ENCODE peak calls at places on chromosome 22, in four cellular contexts. J is neural progenitor cell, F is brain microvascular endothelial cell, X is fibroblast of the aortic adventitia. A is an unnamed sample.

GRCh38 chr22:21832291-21833290 is 34.9 kb downstream of the MAPK1 start:
- DNase-seq in J (no peak), X (peak; percentile 44), F (no peak), A (peak; percentile 15)

GRCh38 chr22:46533434-46533833 is 4.0 kb downstream of the CELSR1 start:
- DNase-seq in J (no peak), F (no peak), X (no peak), A (no peak)

GRCh38 chr22:39414377-39414776 is 14.8 kb downstream of the TAB1 start:
- DNase-seq in F (no peak), J (no peak), X (no peak), A (no peak)

GRCh38 chr22:23767673-23768548 is at the start of gene CHCHD10:
- DNase-seq in F (peak; percentile 61), X (peak; percentile 64), J (peak; percentile 94), A (peak; percentile 44)

GRCh38 chr22:46501701-46502100 is 35.7 kb downstream of the CELSR1 start:
- DNase-seq in J (no peak), F (peak; percentile 59), X (peak; percentile 82), A (peak; percentile 67)

GRCh38 chr22:39369186-39369585 is 19.4 kb downstream of the SYNGR1 start:
- DNase-seq in X (no peak), J (no peak), F (no peak), A (no peak)

GRCh38 chr22:20171288-20172037 is 20.6 kb upstream of the CCDC188 start:
- DNase-seq in J (no peak), F (no peak), X (no peak), A (no peak)

GRCh38 chr22:46726066-46726985 is 11.7 kb downstream of the CERK start:
- DNase-seq in X (no peak), J (no peak), F (no peak), A (no peak)

GRCh38 chr22:42270178-42270511 is 308 bp downstream of the TCF20 start:
- DNase-seq in J (no peak), X (no peak), F (no peak), A (no peak)

GRCh38 chr22:35032571-35032970 is 33.4 kb upstream of the ISX start:
- DNase-seq in X (no peak), J (no peak), F (no peak), A (no peak)

GRCh38 chr22:24968066-24968561 is 15.6 kb downstream of the KIAA1671 start:
- DNase-seq in F (no peak), J (peak; percentile 54), X (peak; percentile 51), A (peak; percentile 12)

GRCh38 chr22:19766506-19767426 is 6.2 kb downstream of the TBX1 start:
- DNase-seq in X (no peak), J (peak; percentile 56), F (peak; percentile 9), A (no peak)

GRCh38 chr22:19357270-19358105 is 66.0 kb upstream of the CLTCL1 start:
- DNase-seq in X (no peak), J (no peak), F (no peak), A (peak; percentile 70)

GRCh38 chr22:34800265-34800664 is 265.7 kb upstream of the ISX start:
- DNase-seq in X (no peak), J (no peak), F (no peak), A (no peak)

GRCh38 chr22:33867118-33867863 is 53.0 kb downstream of the LARGE1 start:
- DNase-seq in J (no peak), F (peak; percentile 18), X (peak; percentile 13), A (no peak)

GRCh38 chr22:37177221-37177620 is 10.8 kb downstream of the C1QTNF6 start:
- DNase-seq in X (no peak), F (no peak), J (no peak), A (no peak)

GRCh38 chr22:37457093-37457893 is 28.9 kb downstream of the MFNG start:
- DNase-seq in X (peak; percentile 62), J (peak; percentile 83), F (peak; percentile 51), A (peak; percentile 29)

GRCh38 chr22:38032681-38033521 is 24.3 kb upstream of the PICK1 start:
- DNase-seq in J (no peak), X (peak; percentile 66), F (peak; percentile 74), A (peak; percentile 57)

GRCh38 chr22:41925783-41926460 is 684 bp downstream of the TNFRSF13C start:
- DNase-seq in J (peak; percentile 87), X (no peak), F (no peak), A (no peak)

GRCh38 chr22:46569055-46569847 is 31.8 kb upstream of the CELSR1 start:
- DNase-seq in J (peak; percentile 1), X (no peak), F (no peak), A (no peak)

GRCh38 chr22:20155330-20156041 is 4.6 kb upstream of the CCDC188 start:
- DNase-seq in F (peak; percentile 30), J (peak; percentile 31), X (peak; percentile 39), A (no peak)

GRCh38 chr22:42830161-42830560 is 26.9 kb downstream of the ARFGAP3 start:
- DNase-seq in F (no peak), X (no peak), J (no peak), A (no peak)

GRCh38 chr22:38066381-38067027 is 9.3 kb downstream of the PICK1 start:
- DNase-seq in F (no peak), J (no peak), X (peak; percentile 15), A (no peak)

GRCh38 chr22:37999640-38000272 is 15.4 kb upstream of the SOX10 start:
- DNase-seq in X (peak; percentile 42), F (peak; percentile 54), J (no peak), A (peak; percentile 5)

GRCh38 chr22:42990131-42990838 is 24.7 kb downstream of the PACSIN2 start:
- DNase-seq in J (peak; percentile 26), X (peak; percentile 90), F (peak; percentile 79), A (peak; percentile 92)

GRCh38 chr22:46542011-46542985 is 4.9 kb upstream of the CELSR1 start:
- DNase-seq in F (peak; percentile 47), X (peak; percentile 62), J (peak; percentile 87), A (peak; percentile 49)

GRCh38 chr22:23532756-23533155 is 47.3 kb downstream of the IGLL1 start:
- DNase-seq in J (no peak), F (no peak), X (no peak), A (no peak)

GRCh38 chr22:38083931-38084631 is at the start of gene SLC16A8:
- DNase-seq in F (no peak), J (peak; percentile 83), X (no peak), A (no peak)

GRCh38 chr22:19824197-19825015 is 30.3 kb downstream of the GNB1L start:
- DNase-seq in J (no peak), X (no peak), F (no peak), A (no peak)

GRCh38 chr22:43910178-43910695 is 13.4 kb upstream of the PNPLA3 start:
- DNase-seq in X (no peak), J (no peak), F (no peak), A (no peak)

GRCh38 chr22:43377486-43377995 is 34.3 kb upstream of the MPPED1 start:
- DNase-seq in F (peak; percentile 6), X (peak; percentile 48), J (no peak), A (no peak)

GRCh38 chr22:46500201-46500600 is 37.2 kb downstream of the CELSR1 start:
- DNase-seq in X (no peak), J (peak; percentile 97), F (no peak), A (no peak)

GRCh38 chr22:42901790-42902508 is 44.9 kb upstream of the ARFGAP3 start:
- DNase-seq in X (no peak), F (no peak), J (no peak), A (no peak)

GRCh38 chr22:23501708-23502107 is 78.4 kb downstream of the IGLL1 start:
- DNase-seq in F (no peak), X (no peak), J (no peak), A (no peak)

GRCh38 chr22:21032037-21032842 is at the start of gene SLC7A4:
- DNase-seq in J (peak; percentile 59), X (no peak), F (no peak), A (no peak)

GRCh38 chr22:19085233-19086043 is 36.8 kb downstream of the DGCR2 start:
- DNase-seq in X (peak; percentile 37), F (peak; percentile 25), J (no peak), A (peak; percentile 36)

GRCh38 chr22:46233231-46233630 is 16.9 kb downstream of the CDPF1 start:
- DNase-seq in J (no peak), F (peak; percentile 25), X (peak; percentile 7), A (peak; percentile 33)

GRCh38 chr22:36197601-36198146 is 3.9 kb downstream of the APOL4 start:
- DNase-seq in X (no peak), F (no peak), J (peak; percentile 54), A (no peak)

GRCh38 chr22:36149464-36149863 is 11.1 kb downstream of the APOL3 start:
- DNase-seq in J (no peak), X (peak; percentile 70), F (no peak), A (no peak)

GRCh38 chr22:50190182-50190951 is 4.7 kb downstream of the TRABD start:
- DNase-seq in F (no peak), X (peak; percentile 59), J (peak; percentile 68), A (peak; percentile 44)
- TF ChIP-seq CTCF in F (peak; percentile 55), X (peak; percentile 48), J (peak; percentile 44), A (peak; percentile 69)

DNA sequence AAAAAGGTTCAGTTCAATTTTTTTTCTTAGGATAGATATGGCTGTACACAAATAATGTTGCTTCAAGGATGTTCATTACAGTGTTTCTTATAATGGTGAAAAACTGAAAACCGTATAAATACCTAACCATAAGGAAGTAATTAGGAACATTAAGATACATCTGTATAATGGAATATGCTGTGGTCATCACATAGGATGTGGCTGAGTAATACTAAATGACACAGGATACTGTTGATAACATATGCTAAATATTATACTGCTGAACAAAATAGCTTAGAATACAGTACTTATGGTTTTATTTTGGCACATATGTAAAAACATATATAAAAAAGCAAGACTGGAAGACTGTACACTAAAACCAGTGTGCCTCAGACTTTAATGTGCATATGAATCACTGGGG is 43.7 kb downstream of the FBXO7 start:
- DNase-seq in X (no peak), F (no peak), J (no peak), A (no peak)
- TF ChIP-seq CTCF in X (no peak), F (no peak), J (no peak), A (no peak)

GRCh38 chr22:30289980-30290313 is 642 bp upstream of the CASTOR1 start:
- DNase-seq in X (no peak), F (no peak), J (no peak), A (no peak)
- TF ChIP-seq CTCF in X (peak; percentile 1), F (no peak), J (peak; percentile 11), A (peak; percentile 6)

GRCh38 chr22:28772633-28773460 is at the start of gene CCDC117:
- DNase-seq in J (peak; percentile 96), X (peak; percentile 96), F (peak; percentile 94), A (peak; percentile 87)
- TF ChIP-seq CTCF in J (peak; percentile 26), X (peak; percentile 20), F (peak; percentile 20), A (peak; percentile 6)

GRCh38 chr22:27874756-27875155 is 44.3 kb downstream of the PITPNB start:
- DNase-seq in X (no peak), F (no peak), J (no peak), A (no peak)
- TF ChIP-seq CTCF in X (no peak), F (no peak), J (no peak), A (no peak)

GRCh38 chr22:45163417-45164216 is at the start of gene NUP50:
- DNase-seq in F (peak; percentile 91), X (peak; percentile 96), J (peak; percentile 99), A (peak; percentile 95)
- TF ChIP-seq CTCF in F (peak; percentile 1), X (no peak), J (no peak), A (no peak)

GRCh38 chr22:17159504-17159951 is 451 bp upstream of the HDHD5 start:
- DNase-seq in F (peak; percentile 20), X (peak; percentile 40), J (peak; percentile 50), A (no peak)
- TF ChIP-seq CTCF in F (no peak), X (no peak), J (no peak), A (no peak)

A was measured in HFFc6.